ENCODE peak calls at places on chromosomes 16 and 17, in seven cellular contexts. One of them, this sample, is unnamed.
A peak's percentile ranks its signal among the peaks of the same experiment; 100 is the strongest.

GRCh38 chr17:16915752-16916556 is 56.0 kb downstream of the TNFRSF13B start:
- DNase-seq in NCI-H69: peak; percentile 84
- DNase-seq in stimulated activated CD8-positive, alpha-beta memory T cell treated with anti-CD3 and anti-CD28 coated beads, Interleukin-7, amount 100 ng/mL, for 1 hour: no peak
- DNase-seq in HT1080: peak; percentile 50
- DNase-seq in naive B cell: peak; percentile 14
- DNase-seq in stimulated activated CD4-positive, alpha-beta T cell treated with anti-CD3 and anti-CD28 coated beads, Interleukin-15, amount 100 ng/mL, for 48 hours: peak; percentile 23
- DNase-seq in GF-D8: no peak
- DNase-seq in this sample: no peak

GRCh38 chr16:57409870-57410585 is 5.5 kb downstream of the CCL17 start:
- DNase-seq in naive B cell: no peak
- DNase-seq in GF-D8: no peak
- DNase-seq in HT1080: no peak
- DNase-seq in NCI-H69: peak; percentile 33
- DNase-seq in stimulated activated CD4-positive, alpha-beta T cell treated with anti-CD3 and anti-CD28 coated beads, Interleukin-15, amount 100 ng/mL, for 48 hours: no peak
- DNase-seq in stimulated activated CD8-positive, alpha-beta memory T cell treated with anti-CD3 and anti-CD28 coated beads, Interleukin-7, amount 100 ng/mL, for 1 hour: no peak
- DNase-seq in this sample: no peak

GRCh38 chr16:69523571-69523970 is 42.2 kb upstream of the NFAT5 start:
- DNase-seq in stimulated activated CD4-positive, alpha-beta T cell treated with anti-CD3 and anti-CD28 coated beads, Interleukin-15, amount 100 ng/mL, for 48 hours: no peak
- DNase-seq in NCI-H69: no peak
- DNase-seq in GF-D8: no peak
- DNase-seq in HT1080: no peak
- DNase-seq in stimulated activated CD8-positive, alpha-beta memory T cell treated with anti-CD3 and anti-CD28 coated beads, Interleukin-7, amount 100 ng/mL, for 1 hour: no peak
- DNase-seq in naive B cell: no peak
- DNase-seq in this sample: no peak

GRCh38 chr16:14088155-14088753 is 17.1 kb downstream of the MRTFB start:
- DNase-seq in naive B cell: no peak
- DNase-seq in stimulated activated CD8-positive, alpha-beta memory T cell treated with anti-CD3 and anti-CD28 coated beads, Interleukin-7, amount 100 ng/mL, for 1 hour: no peak
- DNase-seq in GF-D8: no peak
- DNase-seq in stimulated activated CD4-positive, alpha-beta T cell treated with anti-CD3 and anti-CD28 coated beads, Interleukin-15, amount 100 ng/mL, for 48 hours: no peak
- DNase-seq in HT1080: no peak
- DNase-seq in NCI-H69: no peak
- DNase-seq in this sample: no peak

GRCh38 chr16:55406651-55407050 is 72.3 kb upstream of the MMP2 start:
- DNase-seq in naive B cell: no peak
- DNase-seq in stimulated activated CD8-positive, alpha-beta memory T cell treated with anti-CD3 and anti-CD28 coated beads, Interleukin-7, amount 100 ng/mL, for 1 hour: no peak
- DNase-seq in NCI-H69: no peak
- DNase-seq in HT1080: no peak
- DNase-seq in GF-D8: no peak
- DNase-seq in stimulated activated CD4-positive, alpha-beta T cell treated with anti-CD3 and anti-CD28 coated beads, Interleukin-15, amount 100 ng/mL, for 48 hours: no peak
- DNase-seq in this sample: no peak

GRCh38 chr17:15914400-15915165 is 30.3 kb upstream of the ADORA2B start:
- DNase-seq in stimulated activated CD8-positive, alpha-beta memory T cell treated with anti-CD3 and anti-CD28 coated beads, Interleukin-7, amount 100 ng/mL, for 1 hour: no peak
- DNase-seq in stimulated activated CD4-positive, alpha-beta T cell treated with anti-CD3 and anti-CD28 coated beads, Interleukin-15, amount 100 ng/mL, for 48 hours: no peak
- DNase-seq in NCI-H69: no peak
- DNase-seq in GF-D8: no peak
- DNase-seq in naive B cell: no peak
- DNase-seq in HT1080: peak; percentile 87
- DNase-seq in this sample: no peak

GRCh38 chr16:49620868-49621239 is 235.1 kb downstream of the ZNF423 start:
- DNase-seq in NCI-H69: no peak
- DNase-seq in stimulated activated CD4-positive, alpha-beta T cell treated with anti-CD3 and anti-CD28 coated beads, Interleukin-15, amount 100 ng/mL, for 48 hours: no peak
- DNase-seq in naive B cell: no peak
- DNase-seq in HT1080: no peak
- DNase-seq in GF-D8: no peak
- DNase-seq in stimulated activated CD8-positive, alpha-beta memory T cell treated with anti-CD3 and anti-CD28 coated beads, Interleukin-7, amount 100 ng/mL, for 1 hour: no peak
- DNase-seq in this sample: no peak

GRCh38 chr17:75010683-75011406 is 1.6 kb upstream of the MRPL58 start:
- DNase-seq in stimulated activated CD4-positive, alpha-beta T cell treated with anti-CD3 and anti-CD28 coated beads, Interleukin-15, amount 100 ng/mL, for 48 hours: no peak
- DNase-seq in HT1080: peak; percentile 50
- DNase-seq in NCI-H69: peak; percentile 98
- DNase-seq in GF-D8: peak; percentile 63
- DNase-seq in naive B cell: no peak
- DNase-seq in stimulated activated CD8-positive, alpha-beta memory T cell treated with anti-CD3 and anti-CD28 coated beads, Interleukin-7, amount 100 ng/mL, for 1 hour: no peak
- DNase-seq in this sample: no peak

GRCh38 chr17:82054351-82055022 is 2.8 kb downstream of the GPS1 start:
- DNase-seq in stimulated activated CD8-positive, alpha-beta memory T cell treated with anti-CD3 and anti-CD28 coated beads, Interleukin-7, amount 100 ng/mL, for 1 hour: no peak
- DNase-seq in stimulated activated CD4-positive, alpha-beta T cell treated with anti-CD3 and anti-CD28 coated beads, Interleukin-15, amount 100 ng/mL, for 48 hours: no peak
- DNase-seq in naive B cell: no peak
- DNase-seq in GF-D8: no peak
- DNase-seq in NCI-H69: no peak
- DNase-seq in HT1080: no peak
- DNase-seq in this sample: no peak

GRCh38 chr17:80145076-80146075 is 1.6 kb downstream of the EIF4A3 start:
- DNase-seq in stimulated activated CD4-positive, alpha-beta T cell treated with anti-CD3 and anti-CD28 coated beads, Interleukin-15, amount 100 ng/mL, for 48 hours: no peak
- DNase-seq in NCI-H69: no peak
- DNase-seq in HT1080: no peak
- DNase-seq in stimulated activated CD8-positive, alpha-beta memory T cell treated with anti-CD3 and anti-CD28 coated beads, Interleukin-7, amount 100 ng/mL, for 1 hour: no peak
- DNase-seq in naive B cell: no peak
- DNase-seq in GF-D8: no peak
- DNase-seq in this sample: no peak

GRCh38 chr16:56389554-56389953 is 35.8 kb downstream of the AMFR start:
- DNase-seq in GF-D8: no peak
- DNase-seq in naive B cell: no peak
- DNase-seq in NCI-H69: no peak
- DNase-seq in stimulated activated CD4-positive, alpha-beta T cell treated with anti-CD3 and anti-CD28 coated beads, Interleukin-15, amount 100 ng/mL, for 48 hours: no peak
- DNase-seq in HT1080: peak; percentile 98
- DNase-seq in stimulated activated CD8-positive, alpha-beta memory T cell treated with anti-CD3 and anti-CD28 coated beads, Interleukin-7, amount 100 ng/mL, for 1 hour: no peak
- DNase-seq in this sample: no peak

GRCh38 chr17:44111777-44112176 is 11.7 kb downstream of the HDAC5 start:
- DNase-seq in naive B cell: no peak
- DNase-seq in NCI-H69: peak; percentile 49
- DNase-seq in HT1080: no peak
- DNase-seq in stimulated activated CD8-positive, alpha-beta memory T cell treated with anti-CD3 and anti-CD28 coated beads, Interleukin-7, amount 100 ng/mL, for 1 hour: no peak
- DNase-seq in stimulated activated CD4-positive, alpha-beta T cell treated with anti-CD3 and anti-CD28 coated beads, Interleukin-15, amount 100 ng/mL, for 48 hours: no peak
- DNase-seq in GF-D8: no peak
- DNase-seq in this sample: peak; percentile 4

GRCh38 chr16:68022278-68022727 is 729 bp downstream of the DDX28 start:
- DNase-seq in stimulated activated CD4-positive, alpha-beta T cell treated with anti-CD3 and anti-CD28 coated beads, Interleukin-15, amount 100 ng/mL, for 48 hours: no peak
- DNase-seq in NCI-H69: no peak
- DNase-seq in stimulated activated CD8-positive, alpha-beta memory T cell treated with anti-CD3 and anti-CD28 coated beads, Interleukin-7, amount 100 ng/mL, for 1 hour: no peak
- DNase-seq in naive B cell: no peak
- DNase-seq in GF-D8: no peak
- DNase-seq in HT1080: no peak
- DNase-seq in this sample: no peak

GRCh38 chr16:51409001-51409675 is 258.1 kb upstream of the SALL1 start:
- DNase-seq in GF-D8: no peak
- DNase-seq in NCI-H69: no peak
- DNase-seq in stimulated activated CD4-positive, alpha-beta T cell treated with anti-CD3 and anti-CD28 coated beads, Interleukin-15, amount 100 ng/mL, for 48 hours: no peak
- DNase-seq in stimulated activated CD8-positive, alpha-beta memory T cell treated with anti-CD3 and anti-CD28 coated beads, Interleukin-7, amount 100 ng/mL, for 1 hour: no peak
- DNase-seq in naive B cell: no peak
- DNase-seq in HT1080: peak; percentile 11
- DNase-seq in this sample: no peak

GRCh38 chr16:78562156-78562555 is 462.7 kb downstream of the WWOX start:
- DNase-seq in stimulated activated CD8-positive, alpha-beta memory T cell treated with anti-CD3 and anti-CD28 coated beads, Interleukin-7, amount 100 ng/mL, for 1 hour: no peak
- DNase-seq in NCI-H69: no peak
- DNase-seq in naive B cell: no peak
- DNase-seq in GF-D8: no peak
- DNase-seq in HT1080: no peak
- DNase-seq in stimulated activated CD4-positive, alpha-beta T cell treated with anti-CD3 and anti-CD28 coated beads, Interleukin-15, amount 100 ng/mL, for 48 hours: no peak
- DNase-seq in this sample: no peak

GRCh38 chr17:40458001-40458791 is 14.9 kb downstream of the IGFBP4 start:
- DNase-seq in stimulated activated CD4-positive, alpha-beta T cell treated with anti-CD3 and anti-CD28 coated beads, Interleukin-15, amount 100 ng/mL, for 48 hours: no peak
- DNase-seq in naive B cell: no peak
- DNase-seq in stimulated activated CD8-positive, alpha-beta memory T cell treated with anti-CD3 and anti-CD28 coated beads, Interleukin-7, amount 100 ng/mL, for 1 hour: no peak
- DNase-seq in HT1080: peak; percentile 93
- DNase-seq in NCI-H69: peak; percentile 77
- DNase-seq in GF-D8: no peak
- DNase-seq in this sample: no peak

GRCh38 chr17:61000911-61001310 is 323.3 kb downstream of the BCAS3 start:
- DNase-seq in stimulated activated CD4-positive, alpha-beta T cell treated with anti-CD3 and anti-CD28 coated beads, Interleukin-15, amount 100 ng/mL, for 48 hours: no peak
- DNase-seq in GF-D8: no peak
- DNase-seq in HT1080: peak; percentile 19
- DNase-seq in naive B cell: no peak
- DNase-seq in NCI-H69: peak; percentile 31
- DNase-seq in stimulated activated CD8-positive, alpha-beta memory T cell treated with anti-CD3 and anti-CD28 coated beads, Interleukin-7, amount 100 ng/mL, for 1 hour: no peak
- DNase-seq in this sample: no peak

GRCh38 chr17:42453544-42453943 is 5.1 kb upstream of the ATP6V0A1 start:
- DNase-seq in stimulated activated CD4-positive, alpha-beta T cell treated with anti-CD3 and anti-CD28 coated beads, Interleukin-15, amount 100 ng/mL, for 48 hours: no peak
- DNase-seq in naive B cell: peak; percentile 62
- DNase-seq in NCI-H69: no peak
- DNase-seq in GF-D8: peak; percentile 87
- DNase-seq in stimulated activated CD8-positive, alpha-beta memory T cell treated with anti-CD3 and anti-CD28 coated beads, Interleukin-7, amount 100 ng/mL, for 1 hour: no peak
- DNase-seq in HT1080: no peak
- DNase-seq in this sample: no peak

GRCh38 chr16:29674188-29674587 is 4.8 kb upstream of the QPRT start:
- DNase-seq in stimulated activated CD8-positive, alpha-beta memory T cell treated with anti-CD3 and anti-CD28 coated beads, Interleukin-7, amount 100 ng/mL, for 1 hour: no peak
- DNase-seq in HT1080: no peak
- DNase-seq in NCI-H69: peak; percentile 59
- DNase-seq in stimulated activated CD4-positive, alpha-beta T cell treated with anti-CD3 and anti-CD28 coated beads, Interleukin-15, amount 100 ng/mL, for 48 hours: no peak
- DNase-seq in GF-D8: peak; percentile 86
- DNase-seq in naive B cell: no peak
- DNase-seq in this sample: no peak

GRCh38 chr16:1933097-1933661 is 9.8 kb downstream of the MSRB1 start:
- DNase-seq in stimulated activated CD8-positive, alpha-beta memory T cell treated with anti-CD3 and anti-CD28 coated beads, Interleukin-7, amount 100 ng/mL, for 1 hour: no peak
- DNase-seq in NCI-H69: no peak
- DNase-seq in HT1080: no peak
- DNase-seq in naive B cell: no peak
- DNase-seq in stimulated activated CD4-positive, alpha-beta T cell treated with anti-CD3 and anti-CD28 coated beads, Interleukin-15, amount 100 ng/mL, for 48 hours: no peak
- DNase-seq in GF-D8: no peak
- DNase-seq in this sample: no peak

GRCh38 chr16:12538667-12539081 is 265.0 kb downstream of the CPPED1 start:
- DNase-seq in stimulated activated CD4-positive, alpha-beta T cell treated with anti-CD3 and anti-CD28 coated beads, Interleukin-15, amount 100 ng/mL, for 48 hours: no peak
- DNase-seq in NCI-H69: peak; percentile 91
- DNase-seq in naive B cell: no peak
- DNase-seq in HT1080: no peak
- DNase-seq in GF-D8: no peak
- DNase-seq in stimulated activated CD8-positive, alpha-beta memory T cell treated with anti-CD3 and anti-CD28 coated beads, Interleukin-7, amount 100 ng/mL, for 1 hour: no peak
- DNase-seq in this sample: no peak

GRCh38 chr17:75271233-75271954 is 363 bp upstream of the MIF4GD start:
- DNase-seq in GF-D8: peak; percentile 45
- DNase-seq in stimulated activated CD8-positive, alpha-beta memory T cell treated with anti-CD3 and anti-CD28 coated beads, Interleukin-7, amount 100 ng/mL, for 1 hour: peak; percentile 81
- DNase-seq in stimulated activated CD4-positive, alpha-beta T cell treated with anti-CD3 and anti-CD28 coated beads, Interleukin-15, amount 100 ng/mL, for 48 hours: peak; percentile 83
- DNase-seq in naive B cell: peak; percentile 93
- DNase-seq in NCI-H69: peak; percentile 94
- DNase-seq in HT1080: peak; percentile 66
- DNase-seq in this sample: peak; percentile 90

GRCh38 chr16:13419589-13419988 is 500.4 kb upstream of the ERCC4 start:
- DNase-seq in GF-D8: no peak
- DNase-seq in naive B cell: no peak
- DNase-seq in NCI-H69: no peak
- DNase-seq in stimulated activated CD8-positive, alpha-beta memory T cell treated with anti-CD3 and anti-CD28 coated beads, Interleukin-7, amount 100 ng/mL, for 1 hour: no peak
- DNase-seq in HT1080: no peak
- DNase-seq in stimulated activated CD4-positive, alpha-beta T cell treated with anti-CD3 and anti-CD28 coated beads, Interleukin-15, amount 100 ng/mL, for 48 hours: no peak
- DNase-seq in this sample: no peak

GRCh38 chr17:75131278-75132017 is at the start of gene NT5C:
- DNase-seq in GF-D8: peak; percentile 44
- DNase-seq in naive B cell: peak; percentile 77
- DNase-seq in NCI-H69: peak; percentile 94
- DNase-seq in stimulated activated CD4-positive, alpha-beta T cell treated with anti-CD3 and anti-CD28 coated beads, Interleukin-15, amount 100 ng/mL, for 48 hours: peak; percentile 68
- DNase-seq in HT1080: peak; percentile 84
- DNase-seq in stimulated activated CD8-positive, alpha-beta memory T cell treated with anti-CD3 and anti-CD28 coated beads, Interleukin-7, amount 100 ng/mL, for 1 hour: peak; percentile 31
- DNase-seq in this sample: peak; percentile 82

GRCh38 chr16:1174477-1175357 is 21.8 kb downstream of the CACNA1H start:
- DNase-seq in GF-D8: no peak
- DNase-seq in stimulated activated CD4-positive, alpha-beta T cell treated with anti-CD3 and anti-CD28 coated beads, Interleukin-15, amount 100 ng/mL, for 48 hours: no peak
- DNase-seq in naive B cell: no peak
- DNase-seq in NCI-H69: peak; percentile 40
- DNase-seq in stimulated activated CD8-positive, alpha-beta memory T cell treated with anti-CD3 and anti-CD28 coated beads, Interleukin-7, amount 100 ng/mL, for 1 hour: no peak
- DNase-seq in HT1080: no peak
- DNase-seq in this sample: no peak

GRCh38 chr17:29074488-29074887 is 31.5 kb downstream of the PIPOX start:
- DNase-seq in HT1080: no peak
- DNase-seq in GF-D8: no peak
- DNase-seq in NCI-H69: no peak
- DNase-seq in naive B cell: no peak
- DNase-seq in stimulated activated CD8-positive, alpha-beta memory T cell treated with anti-CD3 and anti-CD28 coated beads, Interleukin-7, amount 100 ng/mL, for 1 hour: no peak
- DNase-seq in stimulated activated CD4-positive, alpha-beta T cell treated with anti-CD3 and anti-CD28 coated beads, Interleukin-15, amount 100 ng/mL, for 48 hours: no peak
- DNase-seq in this sample: no peak

GRCh38 chr16:55494994-55495421 is 13.9 kb upstream of the LPCAT2 start:
- DNase-seq in stimulated activated CD4-positive, alpha-beta T cell treated with anti-CD3 and anti-CD28 coated beads, Interleukin-15, amount 100 ng/mL, for 48 hours: no peak
- DNase-seq in NCI-H69: no peak
- DNase-seq in stimulated activated CD8-positive, alpha-beta memory T cell treated with anti-CD3 and anti-CD28 coated beads, Interleukin-7, amount 100 ng/mL, for 1 hour: no peak
- DNase-seq in naive B cell: no peak
- DNase-seq in HT1080: peak; percentile 76
- DNase-seq in GF-D8: peak; percentile 72
- DNase-seq in this sample: no peak

GRCh38 chr17:27960183-27960589 is 67.0 kb upstream of the LYRM9 start:
- DNase-seq in stimulated activated CD4-positive, alpha-beta T cell treated with anti-CD3 and anti-CD28 coated beads, Interleukin-15, amount 100 ng/mL, for 48 hours: no peak
- DNase-seq in naive B cell: no peak
- DNase-seq in stimulated activated CD8-positive, alpha-beta memory T cell treated with anti-CD3 and anti-CD28 coated beads, Interleukin-7, amount 100 ng/mL, for 1 hour: no peak
- DNase-seq in NCI-H69: no peak
- DNase-seq in HT1080: no peak
- DNase-seq in GF-D8: no peak
- DNase-seq in this sample: no peak

GRCh38 chr16:57387598-57388354 is 15.5 kb downstream of the CX3CL1 start:
- DNase-seq in NCI-H69: no peak
- DNase-seq in naive B cell: no peak
- DNase-seq in stimulated activated CD4-positive, alpha-beta T cell treated with anti-CD3 and anti-CD28 coated beads, Interleukin-15, amount 100 ng/mL, for 48 hours: no peak
- DNase-seq in HT1080: no peak
- DNase-seq in GF-D8: no peak
- DNase-seq in stimulated activated CD8-positive, alpha-beta memory T cell treated with anti-CD3 and anti-CD28 coated beads, Interleukin-7, amount 100 ng/mL, for 1 hour: no peak
- DNase-seq in this sample: no peak

GRCh38 chr17:37691807-37692206 is 48.6 kb upstream of the DDX52 start:
- DNase-seq in stimulated activated CD8-positive, alpha-beta memory T cell treated with anti-CD3 and anti-CD28 coated beads, Interleukin-7, amount 100 ng/mL, for 1 hour: no peak
- DNase-seq in HT1080: no peak
- DNase-seq in NCI-H69: no peak
- DNase-seq in GF-D8: no peak
- DNase-seq in stimulated activated CD4-positive, alpha-beta T cell treated with anti-CD3 and anti-CD28 coated beads, Interleukin-15, amount 100 ng/mL, for 48 hours: no peak
- DNase-seq in naive B cell: no peak
- DNase-seq in this sample: no peak

GRCh38 chr16:87133112-87133850 is 183.9 kb downstream of the C16orf95 start:
- DNase-seq in stimulated activated CD4-positive, alpha-beta T cell treated with anti-CD3 and anti-CD28 coated beads, Interleukin-15, amount 100 ng/mL, for 48 hours: no peak
- DNase-seq in naive B cell: no peak
- DNase-seq in HT1080: no peak
- DNase-seq in stimulated activated CD8-positive, alpha-beta memory T cell treated with anti-CD3 and anti-CD28 coated beads, Interleukin-7, amount 100 ng/mL, for 1 hour: no peak
- DNase-seq in NCI-H69: no peak
- DNase-seq in GF-D8: no peak
- DNase-seq in this sample: no peak

GRCh38 chr17:59811209-59811608 is 81.5 kb downstream of the TUBD1 start:
- DNase-seq in HT1080: no peak
- DNase-seq in stimulated activated CD4-positive, alpha-beta T cell treated with anti-CD3 and anti-CD28 coated beads, Interleukin-15, amount 100 ng/mL, for 48 hours: no peak
- DNase-seq in GF-D8: no peak
- DNase-seq in stimulated activated CD8-positive, alpha-beta memory T cell treated with anti-CD3 and anti-CD28 coated beads, Interleukin-7, amount 100 ng/mL, for 1 hour: no peak
- DNase-seq in NCI-H69: peak; percentile 32
- DNase-seq in naive B cell: no peak
- DNase-seq in this sample: no peak

GRCh38 chr17:68580236-68580903 is 20.8 kb downstream of the FAM20A start:
- DNase-seq in stimulated activated CD4-positive, alpha-beta T cell treated with anti-CD3 and anti-CD28 coated beads, Interleukin-15, amount 100 ng/mL, for 48 hours: no peak
- DNase-seq in naive B cell: no peak
- DNase-seq in GF-D8: peak; percentile 59
- DNase-seq in stimulated activated CD8-positive, alpha-beta memory T cell treated with anti-CD3 and anti-CD28 coated beads, Interleukin-7, amount 100 ng/mL, for 1 hour: no peak
- DNase-seq in HT1080: peak; percentile 27
- DNase-seq in NCI-H69: no peak
- DNase-seq in this sample: no peak

GRCh38 chr17:72099919-72100318 is 20.9 kb upstream of the SOX9 start:
- DNase-seq in stimulated activated CD4-positive, alpha-beta T cell treated with anti-CD3 and anti-CD28 coated beads, Interleukin-15, amount 100 ng/mL, for 48 hours: no peak
- DNase-seq in stimulated activated CD8-positive, alpha-beta memory T cell treated with anti-CD3 and anti-CD28 coated beads, Interleukin-7, amount 100 ng/mL, for 1 hour: no peak
- DNase-seq in GF-D8: no peak
- DNase-seq in NCI-H69: no peak
- DNase-seq in HT1080: peak; percentile 19
- DNase-seq in naive B cell: no peak
- DNase-seq in this sample: no peak

GRCh38 chr16:61370564-61370963 is 665.7 kb downstream of the CDH8 start:
- DNase-seq in GF-D8: no peak
- DNase-seq in HT1080: no peak
- DNase-seq in stimulated activated CD4-positive, alpha-beta T cell treated with anti-CD3 and anti-CD28 coated beads, Interleukin-15, amount 100 ng/mL, for 48 hours: no peak
- DNase-seq in naive B cell: no peak
- DNase-seq in stimulated activated CD8-positive, alpha-beta memory T cell treated with anti-CD3 and anti-CD28 coated beads, Interleukin-7, amount 100 ng/mL, for 1 hour: no peak
- DNase-seq in NCI-H69: no peak
- DNase-seq in this sample: no peak

GRCh38 chr16:17177968-17178880 is 292.5 kb downstream of the XYLT1 start:
- DNase-seq in GF-D8: no peak
- DNase-seq in naive B cell: no peak
- DNase-seq in stimulated activated CD8-positive, alpha-beta memory T cell treated with anti-CD3 and anti-CD28 coated beads, Interleukin-7, amount 100 ng/mL, for 1 hour: no peak
- DNase-seq in HT1080: no peak
- DNase-seq in stimulated activated CD4-positive, alpha-beta T cell treated with anti-CD3 and anti-CD28 coated beads, Interleukin-15, amount 100 ng/mL, for 48 hours: no peak
- DNase-seq in NCI-H69: no peak
- DNase-seq in this sample: no peak

GRCh38 chr17:49745175-49746139 is 18.5 kb downstream of the FAM117A start:
- DNase-seq in NCI-H69: no peak
- DNase-seq in naive B cell: no peak
- DNase-seq in stimulated activated CD8-positive, alpha-beta memory T cell treated with anti-CD3 and anti-CD28 coated beads, Interleukin-7, amount 100 ng/mL, for 1 hour: no peak
- DNase-seq in GF-D8: no peak
- DNase-seq in stimulated activated CD4-positive, alpha-beta T cell treated with anti-CD3 and anti-CD28 coated beads, Interleukin-15, amount 100 ng/mL, for 48 hours: no peak
- DNase-seq in HT1080: no peak
- DNase-seq in this sample: no peak

GRCh38 chr16:11852092-11852809 is 909 bp upstream of the RSL1D1 start:
- DNase-seq in stimulated activated CD8-positive, alpha-beta memory T cell treated with anti-CD3 and anti-CD28 coated beads, Interleukin-7, amount 100 ng/mL, for 1 hour: no peak
- DNase-seq in NCI-H69: peak; percentile 76
- DNase-seq in HT1080: peak; percentile 26
- DNase-seq in naive B cell: no peak
- DNase-seq in stimulated activated CD4-positive, alpha-beta T cell treated with anti-CD3 and anti-CD28 coated beads, Interleukin-15, amount 100 ng/mL, for 48 hours: no peak
- DNase-seq in GF-D8: no peak
- DNase-seq in this sample: no peak